ENCODE peak calls at places on chromosomes 6 and 20, in four cellular contexts. O is vagina, V is H1, R is breast epithelium. D is an unnamed sample.

GRCh38 chr20:32155017-32155965 is 45.8 kb downstream of the TM9SF4 start:
- DNase-seq in O (no peak), V (peak), R (peak), D (peak)

GRCh38 chr6:5333653-5334052 is 72.3 kb downstream of the FARS2 start:
- DNase-seq in O (no peak), V (no peak), R (no peak), D (no peak)

GRCh38 chr6:16582437-16583150 is 178.7 kb downstream of the ATXN1 start:
- DNase-seq in O (no peak), V (no peak), R (no peak), D (no peak)

GRCh38 chr20:20765696-20766095 is 53.3 kb upstream of the RALGAPA2 start:
- DNase-seq in O (no peak), V (no peak), R (no peak), D (no peak)

GRCh38 chr20:21125072-21125848 is 622 bp upstream of the KIZ start:
- DNase-seq in O (no peak), V (no peak), R (peak), D (peak)

GRCh38 chr6:22079788-22080187 is 217.0 kb downstream of the PRL start:
- DNase-seq in O (no peak), V (no peak), R (peak), D (no peak)

GRCh38 chr6:35160642-35161041 is 19.5 kb upstream of the TCP11 start:
- DNase-seq in O (no peak), V (no peak), R (no peak), D (no peak)

GRCh38 chr20:38168791-38169589 is 3.9 kb upstream of the TGM2 start:
- DNase-seq in O (no peak), V (no peak), R (no peak), D (no peak)

GRCh38 chr6:27892596-27893058 is 19.6 kb downstream of the OR2B2 start:
- DNase-seq in O (no peak), V (no peak), R (no peak), D (no peak)

GRCh38 chr6:42128460-42129359 is 13.7 kb downstream of the C6orf132 start:
- DNase-seq in O (no peak), V (no peak), R (no peak), D (no peak)

GRCh38 chr6:81802356-81802755 is 49.9 kb upstream of the TENT5A start:
- DNase-seq in O (no peak), V (no peak), R (no peak), D (no peak)

GRCh38 chr6:170178561-170179477 is 112.1 kb downstream of the DLL1 start:
- DNase-seq in O (peak), V (no peak), R (peak), D (peak)

GRCh38 chr6:156175971-156176421 is 601.2 kb upstream of the ARID1B start:
- DNase-seq in O (no peak), V (peak), R (peak), D (peak)

GRCh38 chr6:50635429-50635828 is 77.9 kb upstream of the TFAP2D start:
- DNase-seq in O (no peak), V (no peak), R (no peak), D (no peak)
- TF ChIP-seq POLR2AphosphoS5 in O (no peak), V (no peak), R (no peak), D (no peak)

DNA sequence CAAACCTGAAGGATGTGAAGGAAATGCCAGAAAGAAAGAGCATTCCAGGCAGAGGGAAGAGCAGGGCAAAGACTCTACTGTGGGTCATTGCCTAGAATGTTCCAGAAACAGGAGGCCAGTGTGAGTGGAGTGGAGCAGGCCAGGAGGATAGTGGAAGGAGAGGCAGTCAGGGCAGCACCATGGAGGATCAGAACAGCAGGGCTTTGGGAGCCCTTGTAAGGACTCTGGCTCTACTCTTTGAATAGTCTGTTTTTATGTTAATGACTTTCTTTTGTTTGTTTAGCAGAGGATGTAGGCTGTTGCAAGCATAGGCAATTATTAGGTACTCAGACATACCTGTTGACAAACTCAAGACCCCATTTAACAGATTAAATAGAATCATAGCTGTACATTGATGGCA is 23.6 kb upstream of the FBXL4 start:
- DNase-seq in O (no peak), V (no peak), R (no peak), D (no peak)
- H3K27ac ChIP-seq in O (no peak), V (no peak), R (no peak), D (no peak)

GRCh38 chr6:160678744-160679401 is 14.8 kb upstream of the LPA start:
- DNase-seq in O (no peak), V (no peak), R (no peak), D (no peak)

GRCh38 chr6:160679402-160679769 is 15.3 kb upstream of the LPA start:
- DNase-seq in O (no peak), V (peak), R (no peak), D (peak)

GRCh38 chr6:160678230-160678629 is 14.2 kb upstream of the LPA start:
- DNase-seq in O (no peak), V (no peak), R (no peak), D (no peak)
- H3K4me3 ChIP-seq in O (no peak), V (no peak), R (no peak), D (no peak)

DNA sequence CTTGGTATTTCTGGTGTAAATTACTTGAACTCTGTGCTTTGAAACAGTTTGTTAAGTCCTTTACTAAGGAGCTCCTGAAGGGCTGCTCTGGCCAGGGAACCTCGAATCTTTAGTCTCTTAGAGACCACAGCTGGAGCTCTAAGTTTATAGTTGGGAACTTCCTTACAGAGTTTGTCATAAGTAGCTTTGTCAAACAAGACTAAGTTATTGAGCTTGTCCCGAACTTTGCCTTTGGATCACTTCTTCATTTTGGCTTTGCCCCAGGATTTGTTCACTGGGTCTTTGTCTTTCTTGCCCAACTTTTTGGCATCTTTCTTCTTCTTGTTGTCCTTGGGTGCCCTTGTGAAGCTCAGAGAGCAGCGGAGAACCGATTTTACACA is 64.8 kb downstream of the FAM50B start:
- DNase-seq in O (no peak), V (no peak), R (peak), D (peak)
- TF ChIP-seq POLR2AphosphoS5 in O (no peak), V (no peak), R (no peak), D (no peak)

GRCh38 chr6:139983555-139984276 is 609.3 kb upstream of the CITED2 start:
- DNase-seq in O (no peak), V (no peak), R (no peak), D (no peak)
- H3K27ac ChIP-seq in O (peak), V (no peak), R (peak), D (no peak)

DNA sequence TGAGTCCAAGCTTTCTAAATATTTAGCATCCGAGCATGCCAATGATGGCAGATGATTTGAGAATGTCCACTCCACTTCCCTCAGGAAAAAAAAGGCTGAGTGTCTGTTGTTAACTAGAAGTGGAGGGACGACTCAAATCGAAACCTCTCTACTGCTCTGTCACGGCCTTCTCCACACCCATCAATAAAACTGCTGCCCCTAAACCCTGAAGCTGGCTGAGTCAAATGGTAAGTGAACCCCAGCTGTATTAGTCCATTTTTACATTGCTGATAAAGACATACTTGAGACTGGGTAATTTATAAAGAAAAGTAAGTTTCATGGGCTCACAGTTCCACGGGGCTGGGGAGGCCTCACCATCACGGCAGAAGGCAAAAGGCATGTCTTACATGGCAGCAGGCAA is 707.0 kb downstream of the QKI start:
- DNase-seq in O (no peak), V (no peak), R (no peak), D (no peak)
- H3K4me3 ChIP-seq in O (no peak), V (no peak), R (no peak), D (no peak)

GRCh38 chr6:44249082-44249748 is 2.3 kb downstream of the HSP90AB1 start:
- DNase-seq in O (no peak), V (no peak), R (no peak), D (no peak)
- TF ChIP-seq POLR2AphosphoS5 in O (no peak), V (peak), R (no peak), D (no peak)

GRCh38 chr6:126083875-126084274 is 97.5 kb downstream of the TRMT11 start:
- DNase-seq in O (no peak), V (no peak), R (no peak), D (no peak)
- H3K27ac ChIP-seq in O (no peak), V (no peak), R (no peak), D (no peak)

DNA sequence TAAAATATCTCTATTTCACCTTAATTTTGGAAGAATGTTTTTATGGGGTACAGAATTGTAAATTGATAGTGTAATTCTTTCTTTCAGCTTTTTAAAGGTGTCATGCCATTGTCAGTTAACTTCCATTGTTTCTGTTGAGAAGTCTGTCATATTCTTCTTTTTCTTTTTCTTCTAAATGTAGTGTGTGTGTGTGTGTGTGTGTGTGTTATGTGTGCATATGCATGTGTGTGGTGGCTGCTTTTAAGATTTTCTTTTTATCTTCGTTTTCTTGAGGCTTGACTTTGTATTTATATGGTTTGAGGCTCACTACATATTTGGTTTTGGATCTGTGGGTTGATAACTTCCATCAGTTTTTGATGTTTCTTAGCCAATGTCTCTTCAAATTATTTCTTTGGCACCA is 176.5 kb downstream of the OGFRL1 start:
- DNase-seq in O (no peak), V (no peak), R (no peak), D (no peak)
- H3K4me3 ChIP-seq in O (no peak), V (no peak), R (no peak), D (no peak)

GRCh38 chr6:165206798-165207197 is 102.6 kb downstream of the C6orf118 start:
- DNase-seq in O (no peak), V (no peak), R (no peak), D (no peak)

GRCh38 chr6:165205632-165206031 is 103.8 kb downstream of the C6orf118 start:
- DNase-seq in O (no peak), V (no peak), R (no peak), D (no peak)

GRCh38 chr6:165204807-165205545 is 104.4 kb downstream of the C6orf118 start:
- DNase-seq in O (no peak), V (no peak), R (no peak), D (no peak)
- TF ChIP-seq POLR2AphosphoS5 in O (no peak), V (no peak), R (no peak), D (no peak)